ENCODE peak calls at places on chromosomes 13 and 19, in nine cellular contexts. F is fibroblast of pulmonary artery; S is SW 1271; R is ACHN; P is caudate nucleus; W is tibial artery; Y is occipital lobe; X is CD8-positive, alpha-beta T cell; A is tibial nerve. G is an unnamed sample.
A peak's percentile ranks its signal among the peaks of the same experiment; 100 is the strongest.

GRCh38 chr13:108215428-108215827 is at the start of gene LIG4:
- DNase-seq in F (peak; percentile 95), S (peak; percentile 43), R (peak; percentile 92), P (peak; percentile 78), W (peak; percentile 93), Y (peak; percentile 86), X (peak; percentile 92), A (peak; percentile 60), G (peak; percentile 35)

GRCh38 chr13:74367193-74367592 is 233.0 kb upstream of the KLF12 start:
- DNase-seq in F (no peak), S (no peak), R (no peak), P (no peak), W (no peak), Y (no peak), X (no peak), A (no peak), G (no peak)

GRCh38 chr19:43957891-43958290 is 6.9 kb downstream of the ZNF221 start:
- DNase-seq in F (peak; percentile 27), S (no peak), R (no peak), P (no peak), W (no peak), Y (no peak), X (no peak), A (no peak), G (no peak)

GRCh38 chr13:110305949-110306339 is 1.0 kb downstream of the COL4A1 start:
- DNase-seq in F (peak; percentile 62), S (no peak), R (no peak), P (no peak), W (peak; percentile 60), Y (no peak), X (no peak), A (no peak), G (no peak)

GRCh38 chr19:23403024-23403423 is 7.8 kb upstream of the ZNF91 start:
- DNase-seq in F (no peak), S (no peak), R (no peak), P (no peak), W (no peak), Y (no peak), X (no peak), A (no peak), G (no peak)

GRCh38 chr19:2016041-2016807 is 710 bp upstream of the BTBD2 start:
- DNase-seq in F (peak; percentile 86), S (peak; percentile 69), R (peak; percentile 76), P (peak; percentile 46), W (peak; percentile 93), Y (peak; percentile 57), X (peak; percentile 63), A (peak; percentile 81), G (peak; percentile 68)

GRCh38 chr13:38871275-38871674 is 119.4 kb downstream of the STOML3 start:
- DNase-seq in F (no peak), S (no peak), R (no peak), P (no peak), W (no peak), Y (no peak), X (no peak), A (no peak), G (no peak)

GRCh38 chr19:35117017-35117570 is 1.5 kb downstream of the FXYD3 start:
- DNase-seq in F (no peak), S (no peak), R (no peak), P (no peak), W (no peak), Y (no peak), X (no peak), A (no peak), G (no peak)

GRCh38 chr13:24220086-24220703 is 59.7 kb downstream of the SPATA13 start:
- DNase-seq in F (peak; percentile 92), S (peak; percentile 71), R (peak; percentile 76), P (no peak), W (no peak), Y (no peak), X (no peak), A (peak; percentile 83), G (peak; percentile 33)

GRCh38 chr13:110669036-110669435 is 36.9 kb downstream of the CARS2 start:
- DNase-seq in F (no peak), S (no peak), R (no peak), P (no peak), W (no peak), Y (no peak), X (no peak), A (no peak), G (no peak)

GRCh38 chr19:10283301-10283733 is 3.4 kb upstream of the ICAM4 start:
- DNase-seq in F (no peak), S (no peak), R (no peak), P (no peak), W (no peak), Y (no peak), X (no peak), A (no peak), G (no peak)

GRCh38 chr19:4098493-4098892 is 25.4 kb downstream of the MAP2K2 start:
- DNase-seq in F (no peak), S (no peak), R (no peak), P (no peak), W (no peak), Y (no peak), X (no peak), A (no peak), G (no peak)

GRCh38 chr19:39430675-39431593 is 4.8 kb downstream of the RPS16 start:
- DNase-seq in F (peak; percentile 99), S (peak; percentile 89), R (peak; percentile 96), P (no peak), W (no peak), Y (no peak), X (no peak), A (no peak), G (peak; percentile 32)